ENCODE peak calls at places on chromosomes 3 and 15, in five cellular contexts. One of them, this sample, is unnamed.

GRCh38 chr3:190279690-190280089 is 42.6 kb downstream of the CLDN1 start:
- DNase-seq in HCT116: no peak
- DNase-seq in left ventricle myocardium inferior: no peak
- DNase-seq in cardiac muscle cell: no peak
- DNase-seq in GM10248: no peak
- DNase-seq in this sample: no peak

GRCh38 chr3:82261013-82261412 is 499.6 kb upstream of the GBE1 start:
- DNase-seq in HCT116: no peak
- DNase-seq in left ventricle myocardium inferior: no peak
- DNase-seq in cardiac muscle cell: no peak
- DNase-seq in GM10248: no peak
- DNase-seq in this sample: no peak

GRCh38 chr15:74808840-74809229 is 3.8 kb upstream of the LMAN1L start:
- DNase-seq in HCT116: no peak
- DNase-seq in left ventricle myocardium inferior: no peak
- DNase-seq in cardiac muscle cell: no peak
- DNase-seq in GM10248: no peak
- DNase-seq in this sample: no peak

GRCh38 chr3:13143381-13144004 is 70.3 kb upstream of the IQSEC1 start:
- DNase-seq in HCT116: no peak
- DNase-seq in left ventricle myocardium inferior: no peak
- DNase-seq in cardiac muscle cell: no peak
- DNase-seq in GM10248: no peak
- DNase-seq in this sample: no peak

GRCh38 chr3:20935791-20936190 is 749.8 kb upstream of the SGO1 start:
- DNase-seq in HCT116: no peak
- DNase-seq in left ventricle myocardium inferior: no peak
- DNase-seq in cardiac muscle cell: no peak
- DNase-seq in GM10248: no peak
- DNase-seq in this sample: no peak

GRCh38 chr3:148789156-148789555 is 38.5 kb upstream of the CPB1 start:
- DNase-seq in HCT116: no peak
- DNase-seq in left ventricle myocardium inferior: no peak
- DNase-seq in cardiac muscle cell: peak
- DNase-seq in GM10248: no peak
- DNase-seq in this sample: no peak

GRCh38 chr3:8793242-8793641 is 23.8 kb upstream of the OXTR start:
- DNase-seq in HCT116: no peak
- DNase-seq in left ventricle myocardium inferior: no peak
- DNase-seq in cardiac muscle cell: no peak
- DNase-seq in GM10248: no peak
- DNase-seq in this sample: no peak

GRCh38 chr3:61901986-61902385 is 340.6 kb downstream of the PTPRG start:
- DNase-seq in HCT116: no peak
- DNase-seq in left ventricle myocardium inferior: no peak
- DNase-seq in cardiac muscle cell: no peak
- DNase-seq in GM10248: no peak
- DNase-seq in this sample: no peak

GRCh38 chr15:31484369-31484951 is 157.8 kb downstream of the KLF13 start:
- DNase-seq in HCT116: no peak
- DNase-seq in left ventricle myocardium inferior: no peak
- DNase-seq in cardiac muscle cell: no peak
- DNase-seq in GM10248: no peak
- DNase-seq in this sample: no peak

GRCh38 chr15:92597548-92597947 is 58.0 kb downstream of the FAM174B start:
- DNase-seq in HCT116: no peak
- DNase-seq in left ventricle myocardium inferior: no peak
- DNase-seq in cardiac muscle cell: no peak
- DNase-seq in GM10248: no peak
- DNase-seq in this sample: no peak

GRCh38 chr15:92591275-92591674 is 64.3 kb downstream of the FAM174B start:
- DNase-seq in HCT116: no peak
- DNase-seq in left ventricle myocardium inferior: no peak
- DNase-seq in cardiac muscle cell: no peak
- DNase-seq in GM10248: no peak
- DNase-seq in this sample: no peak

GRCh38 chr15:92596623-92597022 is 59.0 kb downstream of the FAM174B start:
- DNase-seq in HCT116: no peak
- DNase-seq in left ventricle myocardium inferior: no peak
- DNase-seq in cardiac muscle cell: no peak
- DNase-seq in GM10248: no peak
- DNase-seq in this sample: no peak

GRCh38 chr15:92599394-92599970 is 56.1 kb downstream of the FAM174B start:
- DNase-seq in HCT116: no peak
- DNase-seq in left ventricle myocardium inferior: no peak
- DNase-seq in cardiac muscle cell: no peak
- DNase-seq in GM10248: no peak
- DNase-seq in this sample: peak

GRCh38 chr15:92595506-92596337 is 59.9 kb downstream of the FAM174B start:
- DNase-seq in HCT116: no peak
- DNase-seq in left ventricle myocardium inferior: no peak
- DNase-seq in cardiac muscle cell: no peak
- DNase-seq in GM10248: no peak
- DNase-seq in this sample: no peak
- TF ChIP-seq CTCF in HCT116: no peak
- TF ChIP-seq CTCF in left ventricle myocardium inferior: peak
- TF ChIP-seq CTCF in cardiac muscle cell: no peak
- TF ChIP-seq CTCF in GM10248: no peak
- TF ChIP-seq CTCF in this sample: no peak

DNA sequence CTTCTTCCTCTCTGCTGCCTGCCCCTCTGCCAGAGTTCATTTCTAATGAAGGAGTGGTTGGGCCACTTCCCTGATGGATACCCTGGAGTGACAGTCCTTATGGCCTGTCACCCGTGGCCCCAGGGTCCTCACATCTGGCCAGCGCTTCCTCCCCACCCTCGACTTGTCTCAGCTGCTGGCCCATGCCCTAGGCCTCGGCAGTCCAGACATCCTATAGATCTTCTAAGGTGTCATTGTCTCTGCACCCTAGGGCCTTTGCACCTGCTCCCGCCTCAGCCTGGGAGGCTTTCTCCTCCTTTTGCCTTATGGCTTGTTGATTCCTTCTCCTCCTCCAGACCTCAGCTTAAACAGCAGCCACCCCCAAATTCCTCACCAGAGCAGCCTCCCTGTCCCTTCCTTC is 181.0 kb downstream of the NSMCE3 start:
- DNase-seq in HCT116: no peak
- DNase-seq in left ventricle myocardium inferior: no peak
- DNase-seq in cardiac muscle cell: no peak
- DNase-seq in GM10248: no peak
- DNase-seq in this sample: no peak
- TF ChIP-seq CTCF in HCT116: no peak
- TF ChIP-seq CTCF in left ventricle myocardium inferior: no peak
- TF ChIP-seq CTCF in cardiac muscle cell: no peak
- TF ChIP-seq CTCF in GM10248: no peak
- TF ChIP-seq CTCF in this sample: no peak

GRCh38 chr15:48334260-48334659 is 3.0 kb downstream of the DUT start:
- DNase-seq in HCT116: no peak
- DNase-seq in left ventricle myocardium inferior: no peak
- DNase-seq in cardiac muscle cell: no peak
- DNase-seq in GM10248: no peak
- DNase-seq in this sample: no peak
- TF ChIP-seq CTCF in HCT116: no peak
- TF ChIP-seq CTCF in left ventricle myocardium inferior: no peak
- TF ChIP-seq CTCF in cardiac muscle cell: no peak
- TF ChIP-seq CTCF in GM10248: no peak
- TF ChIP-seq CTCF in this sample: no peak

GRCh38 chr3:174413057-174413912 is 445.8 kb upstream of the NAALADL2 start:
- DNase-seq in HCT116: no peak
- DNase-seq in left ventricle myocardium inferior: no peak
- DNase-seq in cardiac muscle cell: no peak
- DNase-seq in GM10248: no peak
- DNase-seq in this sample: no peak
- TF ChIP-seq CTCF in HCT116: no peak
- TF ChIP-seq CTCF in left ventricle myocardium inferior: no peak
- TF ChIP-seq CTCF in cardiac muscle cell: no peak
- TF ChIP-seq CTCF in GM10248: no peak
- TF ChIP-seq CTCF in this sample: no peak

DNA sequence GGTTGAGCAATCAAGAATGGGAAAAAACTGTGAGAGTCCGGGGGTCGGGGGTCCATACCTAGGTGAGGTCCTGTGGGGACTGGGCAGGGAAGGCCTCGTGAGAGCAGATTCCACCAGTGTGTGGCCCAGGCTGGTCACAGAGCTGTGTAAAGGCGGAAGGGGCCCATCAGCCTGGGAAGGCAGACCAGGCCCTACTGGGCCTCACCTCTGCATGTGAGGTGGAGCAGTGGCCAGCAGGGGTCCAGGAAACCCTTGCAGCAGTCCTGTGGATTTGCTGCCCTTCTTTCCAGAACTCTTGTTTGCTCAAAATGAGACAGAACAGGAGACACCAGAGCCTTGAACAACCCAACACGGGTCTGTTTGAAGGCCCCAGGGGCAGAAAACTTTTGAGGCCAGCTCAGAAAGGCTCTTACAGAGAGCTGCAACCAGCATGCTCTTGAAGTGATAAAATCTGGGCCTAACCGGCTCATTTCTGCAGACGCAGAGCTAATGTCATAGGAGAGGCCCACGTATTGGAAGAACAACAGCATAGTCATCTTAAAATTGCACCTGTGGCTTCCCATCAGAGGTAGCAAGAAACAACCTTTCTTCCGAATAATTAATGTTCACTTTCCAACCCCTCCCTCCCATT is 30.3 kb upstream of the HHATL start:
- DNase-seq in HCT116: no peak
- DNase-seq in left ventricle myocardium inferior: no peak
- DNase-seq in cardiac muscle cell: no peak
- DNase-seq in GM10248: no peak
- DNase-seq in this sample: no peak
- TF ChIP-seq CTCF in HCT116: no peak
- TF ChIP-seq CTCF in left ventricle myocardium inferior: no peak
- TF ChIP-seq CTCF in cardiac muscle cell: no peak
- TF ChIP-seq CTCF in GM10248: no peak
- TF ChIP-seq CTCF in this sample: no peak

GRCh38 chr3:196942226-196942914 is at the start of gene NCBP2:
- DNase-seq in HCT116: peak
- DNase-seq in left ventricle myocardium inferior: peak
- DNase-seq in cardiac muscle cell: peak
- DNase-seq in GM10248: peak
- DNase-seq in this sample: peak
- TF ChIP-seq CTCF in HCT116: peak
- TF ChIP-seq CTCF in left ventricle myocardium inferior: peak
- TF ChIP-seq CTCF in cardiac muscle cell: peak
- TF ChIP-seq CTCF in GM10248: peak
- TF ChIP-seq CTCF in this sample: peak

DNA sequence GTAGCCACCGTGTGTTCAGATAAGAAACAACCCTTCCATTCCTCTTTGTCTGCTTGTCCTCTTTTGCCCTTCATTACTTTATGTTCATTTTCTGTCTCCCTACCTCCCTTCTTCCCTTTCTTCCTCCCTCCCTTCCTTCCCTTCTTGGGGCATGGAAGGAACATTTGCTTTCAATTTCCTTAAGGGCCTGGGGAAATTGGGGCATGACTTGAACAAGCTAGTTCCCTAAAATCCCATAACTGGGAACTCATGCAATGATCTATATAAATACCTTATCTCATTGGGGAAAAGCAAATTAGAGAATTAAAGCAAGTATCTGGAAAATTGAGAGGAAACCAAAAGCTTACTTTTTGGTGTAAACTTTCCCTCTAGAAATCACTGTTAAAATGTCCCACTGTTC is 35.7 kb downstream of the BOC start:
- DNase-seq in HCT116: no peak
- DNase-seq in left ventricle myocardium inferior: no peak
- DNase-seq in cardiac muscle cell: no peak
- DNase-seq in GM10248: no peak
- DNase-seq in this sample: no peak
- TF ChIP-seq CTCF in HCT116: no peak
- TF ChIP-seq CTCF in left ventricle myocardium inferior: no peak
- TF ChIP-seq CTCF in cardiac muscle cell: no peak
- TF ChIP-seq CTCF in GM10248: no peak
- TF ChIP-seq CTCF in this sample: no peak

GRCh38 chr3:118629821-118630220 is 404.8 kb downstream of the IGSF11 start:
- DNase-seq in HCT116: no peak
- DNase-seq in left ventricle myocardium inferior: no peak
- DNase-seq in cardiac muscle cell: no peak
- DNase-seq in GM10248: no peak
- DNase-seq in this sample: no peak

GRCh38 chr3:118628704-118629341 is 405.8 kb downstream of the IGSF11 start:
- DNase-seq in HCT116: peak
- DNase-seq in left ventricle myocardium inferior: peak
- DNase-seq in cardiac muscle cell: peak
- DNase-seq in GM10248: peak
- DNase-seq in this sample: peak
- TF ChIP-seq CTCF in HCT116: peak
- TF ChIP-seq CTCF in left ventricle myocardium inferior: peak
- TF ChIP-seq CTCF in cardiac muscle cell: peak
- TF ChIP-seq CTCF in GM10248: peak
- TF ChIP-seq CTCF in this sample: peak